ENCODE peak calls at places on chromosome 9, in six cellular contexts. One of them, this sample, is unnamed.

GRCh38 chr9:119811030-119811429 is 441.8 kb upstream of the BRINP1 start:
- DNase-seq in NCI-H1092 treated with DMSO at 0.1 percent for 48 hours: no peak
- DNase-seq in endothelial cell: no peak
- DNase-seq in MCF 10A: peak
- DNase-seq in GOT3: no peak
- DNase-seq in activated CD4-positive, alpha-beta T cell treated with anti-CD3 and anti-CD28 coated beads for 48 hours: no peak
- DNase-seq in this sample: no peak

GRCh38 chr9:93198117-93198838 is 14.3 kb downstream of the WNK2 start:
- DNase-seq in GOT3: no peak
- DNase-seq in activated CD4-positive, alpha-beta T cell treated with anti-CD3 and anti-CD28 coated beads for 48 hours: no peak
- DNase-seq in MCF 10A: no peak
- DNase-seq in NCI-H1092 treated with DMSO at 0.1 percent for 48 hours: no peak
- DNase-seq in endothelial cell: no peak
- DNase-seq in this sample: no peak

GRCh38 chr9:77663754-77664153 is 15.6 kb upstream of the GNA14 start:
- DNase-seq in MCF 10A: peak
- DNase-seq in endothelial cell: no peak
- DNase-seq in GOT3: no peak
- DNase-seq in NCI-H1092 treated with DMSO at 0.1 percent for 48 hours: peak
- DNase-seq in activated CD4-positive, alpha-beta T cell treated with anti-CD3 and anti-CD28 coated beads for 48 hours: no peak
- DNase-seq in this sample: no peak

GRCh38 chr9:130539473-130540223 is 39.7 kb upstream of the FUBP3 start:
- DNase-seq in endothelial cell: no peak
- DNase-seq in GOT3: no peak
- DNase-seq in MCF 10A: peak
- DNase-seq in NCI-H1092 treated with DMSO at 0.1 percent for 48 hours: no peak
- DNase-seq in activated CD4-positive, alpha-beta T cell treated with anti-CD3 and anti-CD28 coated beads for 48 hours: no peak
- DNase-seq in this sample: no peak

GRCh38 chr9:98998441-98999151 is 54.9 kb downstream of the COL15A1 start:
- DNase-seq in MCF 10A: peak
- DNase-seq in GOT3: no peak
- DNase-seq in NCI-H1092 treated with DMSO at 0.1 percent for 48 hours: peak
- DNase-seq in activated CD4-positive, alpha-beta T cell treated with anti-CD3 and anti-CD28 coated beads for 48 hours: peak
- DNase-seq in endothelial cell: peak
- DNase-seq in this sample: no peak

GRCh38 chr9:110029422-110029814 is 178.5 kb downstream of the C9orf152 start:
- DNase-seq in NCI-H1092 treated with DMSO at 0.1 percent for 48 hours: no peak
- DNase-seq in activated CD4-positive, alpha-beta T cell treated with anti-CD3 and anti-CD28 coated beads for 48 hours: no peak
- DNase-seq in GOT3: no peak
- DNase-seq in endothelial cell: no peak
- DNase-seq in MCF 10A: peak
- DNase-seq in this sample: no peak

GRCh38 chr9:129175515-129175824 is 2.6 kb downstream of the IER5L start:
- DNase-seq in endothelial cell: no peak
- DNase-seq in MCF 10A: no peak
- DNase-seq in activated CD4-positive, alpha-beta T cell treated with anti-CD3 and anti-CD28 coated beads for 48 hours: no peak
- DNase-seq in NCI-H1092 treated with DMSO at 0.1 percent for 48 hours: no peak
- DNase-seq in GOT3: no peak
- DNase-seq in this sample: no peak

GRCh38 chr9:19946446-19947109 is 157.7 kb upstream of the SLC24A2 start:
- DNase-seq in activated CD4-positive, alpha-beta T cell treated with anti-CD3 and anti-CD28 coated beads for 48 hours: peak
- DNase-seq in endothelial cell: no peak
- DNase-seq in NCI-H1092 treated with DMSO at 0.1 percent for 48 hours: peak
- DNase-seq in GOT3: no peak
- DNase-seq in MCF 10A: peak
- DNase-seq in this sample: no peak

GRCh38 chr9:27548055-27548741 is 18.6 kb upstream of the MOB3B start:
- DNase-seq in activated CD4-positive, alpha-beta T cell treated with anti-CD3 and anti-CD28 coated beads for 48 hours: no peak
- DNase-seq in MCF 10A: peak
- DNase-seq in NCI-H1092 treated with DMSO at 0.1 percent for 48 hours: peak
- DNase-seq in endothelial cell: no peak
- DNase-seq in GOT3: no peak
- DNase-seq in this sample: no peak

GRCh38 chr9:16571127-16571848 is 299.2 kb downstream of the BNC2 start:
- DNase-seq in NCI-H1092 treated with DMSO at 0.1 percent for 48 hours: peak
- DNase-seq in MCF 10A: no peak
- DNase-seq in GOT3: no peak
- DNase-seq in endothelial cell: no peak
- DNase-seq in activated CD4-positive, alpha-beta T cell treated with anti-CD3 and anti-CD28 coated beads for 48 hours: no peak
- DNase-seq in this sample: no peak

GRCh38 chr9:109369285-109369684 is 48.4 kb upstream of the EPB41L4B start:
- DNase-seq in NCI-H1092 treated with DMSO at 0.1 percent for 48 hours: no peak
- DNase-seq in MCF 10A: peak
- DNase-seq in endothelial cell: no peak
- DNase-seq in activated CD4-positive, alpha-beta T cell treated with anti-CD3 and anti-CD28 coated beads for 48 hours: no peak
- DNase-seq in GOT3: no peak
- DNase-seq in this sample: no peak

GRCh38 chr9:109191746-109192145 is 24.7 kb upstream of the FRRS1L start:
- DNase-seq in MCF 10A: no peak
- DNase-seq in GOT3: no peak
- DNase-seq in activated CD4-positive, alpha-beta T cell treated with anti-CD3 and anti-CD28 coated beads for 48 hours: no peak
- DNase-seq in endothelial cell: no peak
- DNase-seq in NCI-H1092 treated with DMSO at 0.1 percent for 48 hours: no peak
- DNase-seq in this sample: no peak

GRCh38 chr9:73038613-73039012 is 85.8 kb upstream of the ALDH1A1 start:
- DNase-seq in GOT3: no peak
- DNase-seq in endothelial cell: no peak
- DNase-seq in NCI-H1092 treated with DMSO at 0.1 percent for 48 hours: no peak
- DNase-seq in MCF 10A: peak
- DNase-seq in activated CD4-positive, alpha-beta T cell treated with anti-CD3 and anti-CD28 coated beads for 48 hours: no peak
- DNase-seq in this sample: no peak

GRCh38 chr9:129655142-129655541 is 10.3 kb upstream of the PRRX2 start:
- DNase-seq in activated CD4-positive, alpha-beta T cell treated with anti-CD3 and anti-CD28 coated beads for 48 hours: no peak
- DNase-seq in GOT3: no peak
- DNase-seq in endothelial cell: no peak
- DNase-seq in MCF 10A: no peak
- DNase-seq in NCI-H1092 treated with DMSO at 0.1 percent for 48 hours: no peak
- DNase-seq in this sample: no peak

GRCh38 chr9:95874989-95875304 is 544 bp upstream of the ERCC6L2 start:
- DNase-seq in activated CD4-positive, alpha-beta T cell treated with anti-CD3 and anti-CD28 coated beads for 48 hours: peak
- DNase-seq in MCF 10A: peak
- DNase-seq in endothelial cell: peak
- DNase-seq in NCI-H1092 treated with DMSO at 0.1 percent for 48 hours: peak
- DNase-seq in GOT3: no peak
- DNase-seq in this sample: peak

GRCh38 chr9:125486576-125486975 is 220.4 kb downstream of the MAPKAP1 start:
- DNase-seq in NCI-H1092 treated with DMSO at 0.1 percent for 48 hours: no peak
- DNase-seq in GOT3: no peak
- DNase-seq in activated CD4-positive, alpha-beta T cell treated with anti-CD3 and anti-CD28 coated beads for 48 hours: no peak
- DNase-seq in MCF 10A: no peak
- DNase-seq in endothelial cell: no peak
- DNase-seq in this sample: no peak

GRCh38 chr9:86734762-86735161 is 212.5 kb downstream of the GAS1 start:
- DNase-seq in activated CD4-positive, alpha-beta T cell treated with anti-CD3 and anti-CD28 coated beads for 48 hours: no peak
- DNase-seq in NCI-H1092 treated with DMSO at 0.1 percent for 48 hours: no peak
- DNase-seq in endothelial cell: no peak
- DNase-seq in MCF 10A: no peak
- DNase-seq in GOT3: no peak
- DNase-seq in this sample: no peak

GRCh38 chr9:32015795-32016194 is 368.6 kb upstream of the ACO1 start:
- DNase-seq in MCF 10A: no peak
- DNase-seq in activated CD4-positive, alpha-beta T cell treated with anti-CD3 and anti-CD28 coated beads for 48 hours: no peak
- DNase-seq in NCI-H1092 treated with DMSO at 0.1 percent for 48 hours: no peak
- DNase-seq in endothelial cell: no peak
- DNase-seq in GOT3: no peak
- DNase-seq in this sample: no peak

GRCh38 chr9:4235951-4236804 is 63.7 kb downstream of the GLIS3 start:
- DNase-seq in GOT3: no peak
- DNase-seq in endothelial cell: no peak
- DNase-seq in NCI-H1092 treated with DMSO at 0.1 percent for 48 hours: no peak
- DNase-seq in activated CD4-positive, alpha-beta T cell treated with anti-CD3 and anti-CD28 coated beads for 48 hours: no peak
- DNase-seq in MCF 10A: peak
- DNase-seq in this sample: no peak

GRCh38 chr9:131593936-131594665 is 48.8 kb downstream of the PRRT1B start:
- DNase-seq in activated CD4-positive, alpha-beta T cell treated with anti-CD3 and anti-CD28 coated beads for 48 hours: no peak
- DNase-seq in GOT3: no peak
- DNase-seq in NCI-H1092 treated with DMSO at 0.1 percent for 48 hours: no peak
- DNase-seq in MCF 10A: no peak
- DNase-seq in endothelial cell: no peak
- DNase-seq in this sample: no peak